ENCODE peak calls at places on chromosomes 16 and 17, in six cellular contexts. One of them, this sample, is unnamed.

GRCh38 chr16:46765050-46765449 is 16.9 kb upstream of the MYLK3 start:
- DNase-seq in naive thymus-derived CD8-positive, alpha-beta T cell: no peak
- DNase-seq in small intestine: no peak
- DNase-seq in activated CD8-positive, alpha-beta memory T cell treated with anti-CD3 and anti-CD28 coated beads for 4 hours: no peak
- DNase-seq in C1 segment of cervical spinal cord: no peak
- DNase-seq in transverse colon: no peak
- DNase-seq in this sample: no peak

GRCh38 chr17:70375406-70375805 is 206.1 kb downstream of the KCNJ2 start:
- DNase-seq in small intestine: no peak
- DNase-seq in C1 segment of cervical spinal cord: no peak
- DNase-seq in transverse colon: no peak
- DNase-seq in activated CD8-positive, alpha-beta memory T cell treated with anti-CD3 and anti-CD28 coated beads for 4 hours: no peak
- DNase-seq in naive thymus-derived CD8-positive, alpha-beta T cell: no peak
- DNase-seq in this sample: no peak

GRCh38 chr16:17050468-17050867 is 420.3 kb downstream of the XYLT1 start:
- DNase-seq in small intestine: no peak
- DNase-seq in C1 segment of cervical spinal cord: no peak
- DNase-seq in naive thymus-derived CD8-positive, alpha-beta T cell: no peak
- DNase-seq in transverse colon: no peak
- DNase-seq in activated CD8-positive, alpha-beta memory T cell treated with anti-CD3 and anti-CD28 coated beads for 4 hours: no peak
- DNase-seq in this sample: no peak

GRCh38 chr16:85457366-85457765 is 155.8 kb upstream of the GSE1 start:
- DNase-seq in C1 segment of cervical spinal cord: no peak
- DNase-seq in naive thymus-derived CD8-positive, alpha-beta T cell: no peak
- DNase-seq in transverse colon: no peak
- DNase-seq in small intestine: no peak
- DNase-seq in activated CD8-positive, alpha-beta memory T cell treated with anti-CD3 and anti-CD28 coated beads for 4 hours: no peak
- DNase-seq in this sample: no peak

GRCh38 chr16:89094252-89094901 is 725 bp downstream of the ACSF3 start:
- DNase-seq in small intestine: peak
- DNase-seq in naive thymus-derived CD8-positive, alpha-beta T cell: peak
- DNase-seq in activated CD8-positive, alpha-beta memory T cell treated with anti-CD3 and anti-CD28 coated beads for 4 hours: no peak
- DNase-seq in transverse colon: peak
- DNase-seq in C1 segment of cervical spinal cord: no peak
- DNase-seq in this sample: no peak

GRCh38 chr16:11986521-11987057 is 10.1 kb downstream of the SNX29 start:
- DNase-seq in small intestine: no peak
- DNase-seq in C1 segment of cervical spinal cord: no peak
- DNase-seq in transverse colon: no peak
- DNase-seq in naive thymus-derived CD8-positive, alpha-beta T cell: no peak
- DNase-seq in activated CD8-positive, alpha-beta memory T cell treated with anti-CD3 and anti-CD28 coated beads for 4 hours: no peak
- DNase-seq in this sample: no peak

GRCh38 chr16:89471225-89471624 is 19.1 kb downstream of the ANKRD11 start:
- DNase-seq in activated CD8-positive, alpha-beta memory T cell treated with anti-CD3 and anti-CD28 coated beads for 4 hours: no peak
- DNase-seq in small intestine: no peak
- DNase-seq in C1 segment of cervical spinal cord: no peak
- DNase-seq in transverse colon: no peak
- DNase-seq in naive thymus-derived CD8-positive, alpha-beta T cell: no peak
- DNase-seq in this sample: no peak

GRCh38 chr16:86681440-86681838 is 103.1 kb downstream of the FOXL1 start:
- DNase-seq in C1 segment of cervical spinal cord: no peak
- DNase-seq in transverse colon: no peak
- DNase-seq in naive thymus-derived CD8-positive, alpha-beta T cell: no peak
- DNase-seq in activated CD8-positive, alpha-beta memory T cell treated with anti-CD3 and anti-CD28 coated beads for 4 hours: no peak
- DNase-seq in small intestine: no peak
- DNase-seq in this sample: no peak

GRCh38 chr17:37089998-37090397 is 141.2 kb downstream of the AATF start:
- DNase-seq in transverse colon: no peak
- DNase-seq in naive thymus-derived CD8-positive, alpha-beta T cell: peak
- DNase-seq in activated CD8-positive, alpha-beta memory T cell treated with anti-CD3 and anti-CD28 coated beads for 4 hours: peak
- DNase-seq in small intestine: peak
- DNase-seq in C1 segment of cervical spinal cord: no peak
- DNase-seq in this sample: no peak

GRCh38 chr16:6484121-6484520 is 848.5 kb upstream of the RBFOX1 start:
- DNase-seq in transverse colon: no peak
- DNase-seq in C1 segment of cervical spinal cord: no peak
- DNase-seq in small intestine: no peak
- DNase-seq in activated CD8-positive, alpha-beta memory T cell treated with anti-CD3 and anti-CD28 coated beads for 4 hours: no peak
- DNase-seq in naive thymus-derived CD8-positive, alpha-beta T cell: no peak
- DNase-seq in this sample: no peak

GRCh38 chr16:8869212-8869987 is 594 bp upstream of the CARHSP1 start:
- DNase-seq in transverse colon: no peak
- DNase-seq in C1 segment of cervical spinal cord: no peak
- DNase-seq in small intestine: no peak
- DNase-seq in activated CD8-positive, alpha-beta memory T cell treated with anti-CD3 and anti-CD28 coated beads for 4 hours: no peak
- DNase-seq in naive thymus-derived CD8-positive, alpha-beta T cell: peak
- DNase-seq in this sample: no peak

GRCh38 chr17:49809056-49809455 is 20.6 kb downstream of the KAT7 start:
- DNase-seq in C1 segment of cervical spinal cord: no peak
- DNase-seq in small intestine: no peak
- DNase-seq in transverse colon: no peak
- DNase-seq in activated CD8-positive, alpha-beta memory T cell treated with anti-CD3 and anti-CD28 coated beads for 4 hours: no peak
- DNase-seq in naive thymus-derived CD8-positive, alpha-beta T cell: no peak
- DNase-seq in this sample: no peak

GRCh38 chr17:15377608-15378007 is 36.2 kb upstream of the TEKT3 start:
- DNase-seq in naive thymus-derived CD8-positive, alpha-beta T cell: no peak
- DNase-seq in activated CD8-positive, alpha-beta memory T cell treated with anti-CD3 and anti-CD28 coated beads for 4 hours: no peak
- DNase-seq in small intestine: peak
- DNase-seq in C1 segment of cervical spinal cord: peak
- DNase-seq in transverse colon: no peak
- DNase-seq in this sample: peak

GRCh38 chr17:71402661-71403141 is 718.1 kb upstream of the SOX9 start:
- DNase-seq in activated CD8-positive, alpha-beta memory T cell treated with anti-CD3 and anti-CD28 coated beads for 4 hours: no peak
- DNase-seq in transverse colon: no peak
- DNase-seq in naive thymus-derived CD8-positive, alpha-beta T cell: no peak
- DNase-seq in small intestine: peak
- DNase-seq in C1 segment of cervical spinal cord: no peak
- DNase-seq in this sample: peak

GRCh38 chr16:21222495-21223337 is 10.8 kb upstream of the ANKS4B start:
- DNase-seq in small intestine: no peak
- DNase-seq in activated CD8-positive, alpha-beta memory T cell treated with anti-CD3 and anti-CD28 coated beads for 4 hours: no peak
- DNase-seq in transverse colon: peak
- DNase-seq in naive thymus-derived CD8-positive, alpha-beta T cell: no peak
- DNase-seq in C1 segment of cervical spinal cord: no peak
- DNase-seq in this sample: no peak

GRCh38 chr17:82316651-82317393 is 586 bp downstream of the CD7 start:
- DNase-seq in activated CD8-positive, alpha-beta memory T cell treated with anti-CD3 and anti-CD28 coated beads for 4 hours: no peak
- DNase-seq in small intestine: no peak
- DNase-seq in transverse colon: no peak
- DNase-seq in C1 segment of cervical spinal cord: no peak
- DNase-seq in naive thymus-derived CD8-positive, alpha-beta T cell: no peak
- DNase-seq in this sample: no peak

GRCh38 chr17:73261952-73262675 is 434 bp upstream of the CPSF4L start:
- DNase-seq in activated CD8-positive, alpha-beta memory T cell treated with anti-CD3 and anti-CD28 coated beads for 4 hours: no peak
- DNase-seq in transverse colon: peak
- DNase-seq in small intestine: peak
- DNase-seq in naive thymus-derived CD8-positive, alpha-beta T cell: no peak
- DNase-seq in C1 segment of cervical spinal cord: peak
- DNase-seq in this sample: peak

GRCh38 chr16:68936729-68937631 is 93.6 kb downstream of the TANGO6 start:
- DNase-seq in small intestine: no peak
- DNase-seq in activated CD8-positive, alpha-beta memory T cell treated with anti-CD3 and anti-CD28 coated beads for 4 hours: no peak
- DNase-seq in naive thymus-derived CD8-positive, alpha-beta T cell: no peak
- DNase-seq in transverse colon: no peak
- DNase-seq in C1 segment of cervical spinal cord: no peak
- DNase-seq in this sample: no peak

GRCh38 chr17:83010323-83011200 is 68.8 kb upstream of the METRNL start:
- DNase-seq in activated CD8-positive, alpha-beta memory T cell treated with anti-CD3 and anti-CD28 coated beads for 4 hours: no peak
- DNase-seq in naive thymus-derived CD8-positive, alpha-beta T cell: no peak
- DNase-seq in C1 segment of cervical spinal cord: no peak
- DNase-seq in transverse colon: no peak
- DNase-seq in small intestine: no peak
- DNase-seq in this sample: no peak

GRCh38 chr17:48499743-48500434 is 30.9 kb downstream of the HOXB1 start:
- DNase-seq in small intestine: no peak
- DNase-seq in C1 segment of cervical spinal cord: no peak
- DNase-seq in activated CD8-positive, alpha-beta memory T cell treated with anti-CD3 and anti-CD28 coated beads for 4 hours: no peak
- DNase-seq in transverse colon: no peak
- DNase-seq in naive thymus-derived CD8-positive, alpha-beta T cell: no peak
- DNase-seq in this sample: no peak

GRCh38 chr17:2377659-2378058 is 23.2 kb downstream of the MNT start:
- DNase-seq in small intestine: no peak
- DNase-seq in activated CD8-positive, alpha-beta memory T cell treated with anti-CD3 and anti-CD28 coated beads for 4 hours: no peak
- DNase-seq in transverse colon: no peak
- DNase-seq in naive thymus-derived CD8-positive, alpha-beta T cell: no peak
- DNase-seq in C1 segment of cervical spinal cord: no peak
- DNase-seq in this sample: no peak

GRCh38 chr17:28491286-28491685 is 14.9 kb upstream of the FOXN1 start:
- DNase-seq in transverse colon: no peak
- DNase-seq in naive thymus-derived CD8-positive, alpha-beta T cell: no peak
- DNase-seq in C1 segment of cervical spinal cord: no peak
- DNase-seq in small intestine: no peak
- DNase-seq in activated CD8-positive, alpha-beta memory T cell treated with anti-CD3 and anti-CD28 coated beads for 4 hours: no peak
- DNase-seq in this sample: no peak

GRCh38 chr16:55911616-55912015 is 36.4 kb upstream of the CES5A start:
- DNase-seq in small intestine: no peak
- DNase-seq in activated CD8-positive, alpha-beta memory T cell treated with anti-CD3 and anti-CD28 coated beads for 4 hours: no peak
- DNase-seq in C1 segment of cervical spinal cord: no peak
- DNase-seq in transverse colon: no peak
- DNase-seq in naive thymus-derived CD8-positive, alpha-beta T cell: no peak
- DNase-seq in this sample: no peak

GRCh38 chr16:7405166-7405565 is 72.5 kb downstream of the RBFOX1 start:
- DNase-seq in C1 segment of cervical spinal cord: peak
- DNase-seq in activated CD8-positive, alpha-beta memory T cell treated with anti-CD3 and anti-CD28 coated beads for 4 hours: no peak
- DNase-seq in transverse colon: no peak
- DNase-seq in naive thymus-derived CD8-positive, alpha-beta T cell: no peak
- DNase-seq in small intestine: peak
- DNase-seq in this sample: peak

GRCh38 chr16:84643677-84644076 is 4.6 kb upstream of the KLHL36 start:
- DNase-seq in naive thymus-derived CD8-positive, alpha-beta T cell: no peak
- DNase-seq in small intestine: no peak
- DNase-seq in activated CD8-positive, alpha-beta memory T cell treated with anti-CD3 and anti-CD28 coated beads for 4 hours: no peak
- DNase-seq in C1 segment of cervical spinal cord: no peak
- DNase-seq in transverse colon: no peak
- DNase-seq in this sample: no peak

GRCh38 chr17:27207073-27207511 is 86.8 kb upstream of the WSB1 start:
- DNase-seq in transverse colon: no peak
- DNase-seq in small intestine: peak
- DNase-seq in naive thymus-derived CD8-positive, alpha-beta T cell: no peak
- DNase-seq in activated CD8-positive, alpha-beta memory T cell treated with anti-CD3 and anti-CD28 coated beads for 4 hours: no peak
- DNase-seq in C1 segment of cervical spinal cord: no peak
- DNase-seq in this sample: peak

GRCh38 chr17:1485748-1486376 is 6.6 kb downstream of the MYO1C start:
- DNase-seq in small intestine: peak
- DNase-seq in naive thymus-derived CD8-positive, alpha-beta T cell: peak
- DNase-seq in C1 segment of cervical spinal cord: no peak
- DNase-seq in transverse colon: peak
- DNase-seq in activated CD8-positive, alpha-beta memory T cell treated with anti-CD3 and anti-CD28 coated beads for 4 hours: peak
- DNase-seq in this sample: peak

GRCh38 chr16:77975942-77976341 is 46.4 kb upstream of the CLEC3A start:
- DNase-seq in C1 segment of cervical spinal cord: no peak
- DNase-seq in small intestine: no peak
- DNase-seq in naive thymus-derived CD8-positive, alpha-beta T cell: no peak
- DNase-seq in transverse colon: no peak
- DNase-seq in activated CD8-positive, alpha-beta memory T cell treated with anti-CD3 and anti-CD28 coated beads for 4 hours: no peak
- DNase-seq in this sample: no peak

GRCh38 chr17:30600830-30601494 is 123.8 kb downstream of the GOSR1 start:
- DNase-seq in small intestine: peak
- DNase-seq in C1 segment of cervical spinal cord: no peak
- DNase-seq in activated CD8-positive, alpha-beta memory T cell treated with anti-CD3 and anti-CD28 coated beads for 4 hours: no peak
- DNase-seq in naive thymus-derived CD8-positive, alpha-beta T cell: peak
- DNase-seq in transverse colon: peak
- DNase-seq in this sample: peak

GRCh38 chr17:4249452-4250029 is 14.2 kb downstream of the ANKFY1 start:
- DNase-seq in activated CD8-positive, alpha-beta memory T cell treated with anti-CD3 and anti-CD28 coated beads for 4 hours: no peak
- DNase-seq in transverse colon: no peak
- DNase-seq in C1 segment of cervical spinal cord: no peak
- DNase-seq in naive thymus-derived CD8-positive, alpha-beta T cell: peak
- DNase-seq in small intestine: peak
- DNase-seq in this sample: peak

GRCh38 chr17:48852251-48852650 is 21.4 kb downstream of the CALCOCO2 start:
- DNase-seq in transverse colon: no peak
- DNase-seq in activated CD8-positive, alpha-beta memory T cell treated with anti-CD3 and anti-CD28 coated beads for 4 hours: no peak
- DNase-seq in C1 segment of cervical spinal cord: no peak
- DNase-seq in small intestine: no peak
- DNase-seq in naive thymus-derived CD8-positive, alpha-beta T cell: no peak
- DNase-seq in this sample: no peak

GRCh38 chr17:11943759-11944347 is 53.4 kb downstream of the ZNF18 start:
- DNase-seq in C1 segment of cervical spinal cord: no peak
- DNase-seq in activated CD8-positive, alpha-beta memory T cell treated with anti-CD3 and anti-CD28 coated beads for 4 hours: no peak
- DNase-seq in transverse colon: no peak
- DNase-seq in naive thymus-derived CD8-positive, alpha-beta T cell: no peak
- DNase-seq in small intestine: no peak
- DNase-seq in this sample: no peak

GRCh38 chr16:73067671-73068545 is 20.0 kb upstream of the ZFHX3 start:
- DNase-seq in small intestine: no peak
- DNase-seq in activated CD8-positive, alpha-beta memory T cell treated with anti-CD3 and anti-CD28 coated beads for 4 hours: no peak
- DNase-seq in naive thymus-derived CD8-positive, alpha-beta T cell: no peak
- DNase-seq in transverse colon: no peak
- DNase-seq in C1 segment of cervical spinal cord: no peak
- DNase-seq in this sample: no peak

GRCh38 chr17:72602517-72603345 is 481.9 kb downstream of the SOX9 start:
- DNase-seq in naive thymus-derived CD8-positive, alpha-beta T cell: no peak
- DNase-seq in C1 segment of cervical spinal cord: peak
- DNase-seq in small intestine: peak
- DNase-seq in activated CD8-positive, alpha-beta memory T cell treated with anti-CD3 and anti-CD28 coated beads for 4 hours: no peak
- DNase-seq in transverse colon: peak
- DNase-seq in this sample: peak

GRCh38 chr17:41894791-41895331 is 23.9 kb downstream of the ACLY start:
- DNase-seq in transverse colon: no peak
- DNase-seq in C1 segment of cervical spinal cord: no peak
- DNase-seq in small intestine: no peak
- DNase-seq in naive thymus-derived CD8-positive, alpha-beta T cell: no peak
- DNase-seq in activated CD8-positive, alpha-beta memory T cell treated with anti-CD3 and anti-CD28 coated beads for 4 hours: no peak
- DNase-seq in this sample: no peak

GRCh38 chr17:58325976-58326468 is 2.6 kb downstream of the TSPOAP1 start:
- DNase-seq in C1 segment of cervical spinal cord: no peak
- DNase-seq in small intestine: no peak
- DNase-seq in activated CD8-positive, alpha-beta memory T cell treated with anti-CD3 and anti-CD28 coated beads for 4 hours: no peak
- DNase-seq in transverse colon: no peak
- DNase-seq in naive thymus-derived CD8-positive, alpha-beta T cell: no peak
- DNase-seq in this sample: no peak

This sample was measured in HT-29.